ENCODE peak calls at places on chromosomes 1 and 21, in four cellular contexts. M is HAP-1, K is adrenal gland, O is GM23338. C is an unnamed sample.

GRCh38 chr1:199226163-199226562 is 587.3 kb downstream of the PTPRC start:
- DNase-seq in O (no peak), M (no peak), K (no peak), C (no peak)

GRCh38 chr21:42583150-42583991 is 69.7 kb downstream of the SLC37A1 start:
- DNase-seq in K (no peak), O (no peak), M (no peak), C (no peak)

GRCh38 chr1:174968750-174969244 is 30.9 kb upstream of the CACYBP start:
- DNase-seq in M (no peak), O (no peak), K (no peak), C (no peak)

GRCh38 chr1:8379513-8380186 is 61.7 kb downstream of the SLC45A1 start:
- DNase-seq in O (peak; percentile 33), K (no peak), M (no peak), C (no peak)

GRCh38 chr1:86183711-86184252 is 27.2 kb upstream of the COL24A1 start:
- DNase-seq in O (no peak), K (no peak), M (no peak), C (no peak)

GRCh38 chr1:34341896-34342295 is 165.2 kb downstream of the C1orf94 start:
- DNase-seq in M (no peak), O (no peak), K (no peak), C (no peak)

GRCh38 chr1:170305777-170306299 is 160.1 kb downstream of the NTMT2 start:
- DNase-seq in K (no peak), M (no peak), O (no peak), C (no peak)

GRCh38 chr1:34858901-34859441 is 578 bp downstream of the SMIM12 start:
- DNase-seq in M (no peak), O (no peak), K (peak; percentile 83), C (peak; percentile 28)

GRCh38 chr1:200374569-200375312 is 35.1 kb downstream of the ZNF281 start:
- DNase-seq in M (peak; percentile 20), K (no peak), O (no peak), C (no peak)

GRCh38 chr1:208216062-208216461 is 28.1 kb downstream of the PLXNA2 start:
- DNase-seq in O (no peak), M (no peak), K (no peak), C (no peak)

GRCh38 chr1:68196676-68197075 is 35.6 kb downstream of the WLS start:
- DNase-seq in K (no peak), O (no peak), M (no peak), C (no peak)

GRCh38 chr21:35882791-35883240 is 177.5 kb downstream of the SETD4 start:
- DNase-seq in K (no peak), O (peak; percentile 23), M (no peak), C (no peak)

GRCh38 chr1:22275626-22276395 is 132.9 kb upstream of the WNT4 start:
- DNase-seq in K (peak; percentile 48), O (peak; percentile 81), M (peak; percentile 25), C (peak; percentile 25)

GRCh38 chr21:38956791-38957571 is 151.3 kb downstream of the ETS2 start:
- DNase-seq in O (no peak), M (no peak), K (no peak), C (peak; percentile 35)

GRCh38 chr1:186722711-186723309 is 42.6 kb upstream of the PTGS2 start:
- DNase-seq in K (no peak), M (peak; percentile 29), O (peak; percentile 80), C (no peak)

GRCh38 chr1:155173478-155174333 is at the start of gene TRIM46:
- DNase-seq in O (peak; percentile 85), K (peak; percentile 19), M (no peak), C (no peak)

GRCh38 chr21:40466893-40467483 is 380.0 kb downstream of the DSCAM start:
- DNase-seq in O (peak; percentile 32), K (no peak), M (no peak), C (no peak)

GRCh38 chr1:239493736-239494285 is 107.4 kb downstream of the CHRM3 start:
- DNase-seq in O (no peak), M (no peak), K (no peak), C (no peak)

GRCh38 chr1:207711285-207711684 is 40.6 kb upstream of the CD46 start:
- DNase-seq in M (no peak), O (peak; percentile 77), K (no peak), C (no peak)

GRCh38 chr1:180003026-180003695 is 48.6 kb downstream of the CEP350 start:
- DNase-seq in K (no peak), M (no peak), O (no peak), C (no peak)

GRCh38 chr21:37074195-37074510 is 1.1 kb downstream of the TTC3 start:
- DNase-seq in O (peak; percentile 17), K (peak; percentile 48), M (no peak), C (no peak)

GRCh38 chr1:6373961-6374720 is 19.4 kb downstream of the ACOT7 start:
- DNase-seq in O (no peak), K (no peak), M (no peak), C (no peak)

GRCh38 chr1:236835491-236835890 is 40.4 kb downstream of the MTR start:
- DNase-seq in M (no peak), K (no peak), O (no peak), C (no peak)

GRCh38 chr21:25967566-25968438 is 202.8 kb downstream of the APP start:
- DNase-seq in M (no peak), O (no peak), K (no peak), C (no peak)

GRCh38 chr1:85278853-85279314 is 2.5 kb upstream of the BCL10 start:
- DNase-seq in M (no peak), K (peak; percentile 86), O (no peak), C (no peak)

GRCh38 chr1:208208132-208208487 is 36.1 kb downstream of the PLXNA2 start:
- DNase-seq in K (no peak), M (no peak), O (no peak), C (no peak)

GRCh38 chr1:222955964-222956363 is 141.1 kb downstream of the DISP1 start:
- DNase-seq in K (no peak), M (no peak), O (no peak), C (no peak)

GRCh38 chr1:212647004-212647403 is 38.4 kb downstream of the ATF3 start:
- DNase-seq in O (no peak), M (no peak), K (no peak), C (no peak)

GRCh38 chr1:179228783-179229213 is 679 bp downstream of the ABL2 start:
- DNase-seq in O (peak; percentile 78), K (peak; percentile 38), M (peak; percentile 23), C (peak; percentile 23)

GRCh38 chr1:115807723-115808122 is 33.2 kb downstream of the NHLH2 start:
- DNase-seq in K (peak; percentile 66), M (peak; percentile 66), O (peak; percentile 97), C (no peak)

GRCh38 chr1:79255421-79255820 is 248.9 kb upstream of the ADGRL4 start:
- DNase-seq in M (no peak), O (no peak), K (no peak), C (no peak)

GRCh38 chr1:58618303-58618702 is 41.3 kb upstream of the TACSTD2 start:
- DNase-seq in M (no peak), K (peak; percentile 44), O (no peak), C (peak; percentile 54)

GRCh38 chr1:29247044-29247443 is 10.7 kb downstream of the PTPRU start:
- DNase-seq in K (no peak), O (no peak), M (no peak), C (no peak)
- H3K4me1 ChIP-seq in K (no peaks in the 10 kb centered on the region), O (peaks cover 29% of the 10 kb centered on the region), M (peaks cover 8% of the 10 kb centered on the region), C (no peaks in the 10 kb centered on the region)

DNA sequence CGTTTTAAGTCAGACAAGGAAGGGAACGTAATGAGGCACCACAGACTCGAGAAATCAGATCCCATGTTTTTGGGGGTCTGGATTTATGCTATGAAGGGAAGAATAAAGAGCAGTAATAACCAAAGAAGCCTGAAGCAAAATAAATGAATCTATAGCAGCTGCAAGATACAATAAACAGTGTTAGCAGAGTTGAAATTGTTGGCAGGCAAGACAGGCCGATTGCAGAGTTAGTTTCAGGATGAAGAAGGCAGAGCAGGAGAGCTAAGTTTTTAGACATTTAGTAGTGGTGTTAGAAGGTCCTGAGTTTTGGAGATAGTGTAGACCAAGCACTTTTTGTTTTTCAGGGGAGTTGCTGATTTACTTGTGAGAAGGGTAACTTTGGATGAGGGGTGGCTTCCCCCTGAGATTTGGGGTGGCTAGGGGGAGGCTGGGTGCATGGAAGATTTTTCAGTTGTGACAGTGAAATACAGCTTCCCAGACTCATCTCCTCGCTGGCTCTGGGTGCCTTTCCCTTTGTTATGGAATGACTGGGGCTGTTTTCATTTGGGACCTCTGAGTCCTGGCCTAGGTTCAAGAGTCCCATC is 571 bp downstream of the DDR2 start:
- DNase-seq in M (no peak), K (no peak), O (peak; percentile 23), C (peak; percentile 34)
- H3K4me1 ChIP-seq in M (no peaks in the 10 kb centered on the region), K (peaks cover 18% of the 10 kb centered on the region), O (peaks cover 12% of the 10 kb centered on the region), C (peaks cover 3% of the 10 kb centered on the region)

GRCh38 chr1:15262003-15262377 is 15.0 kb downstream of the FHAD1 start:
- DNase-seq in O (no peak), M (no peak), K (no peak), C (no peak)

GRCh38 chr1:15259608-15260007 is 12.6 kb downstream of the FHAD1 start:
- DNase-seq in K (no peak), M (no peak), O (peak; percentile 25), C (no peak)

GRCh38 chr1:15261155-15262002 is 14.4 kb downstream of the FHAD1 start:
- DNase-seq in M (no peak), K (peak; percentile 88), O (peak; percentile 20), C (peak; percentile 20)

GRCh38 chr1:15258828-15259588 is 12.0 kb downstream of the FHAD1 start:
- DNase-seq in M (no peak), O (no peak), K (no peak), C (no peak)

GRCh38 chr1:15260418-15261154 is 13.6 kb downstream of the FHAD1 start:
- DNase-seq in M (no peak), K (peak; percentile 63), O (no peak), C (no peak)
- H3K4me1 ChIP-seq in M (no peaks in the 10 kb centered on the region), K (peaks cover 34% of the 10 kb centered on the region), O (no peaks in the 10 kb centered on the region), C (no peaks in the 10 kb centered on the region)

GRCh38 chr1:61114178-61114870 is 32.0 kb downstream of the NFIA start:
- DNase-seq in K (no peak), O (no peak), M (no peak), C (no peak)

GRCh38 chr1:61117283-61117682 is 34.9 kb downstream of the NFIA start:
- DNase-seq in O (no peak), M (no peak), K (no peak), C (no peak)

GRCh38 chr1:61119085-61119484 is 36.7 kb downstream of the NFIA start:
- DNase-seq in M (no peak), O (no peak), K (no peak), C (no peak)

GRCh38 chr1:61116421-61116820 is 34.1 kb downstream of the NFIA start:
- DNase-seq in K (no peak), M (no peak), O (no peak), C (no peak)

GRCh38 chr1:61115436-61115835 is 33.1 kb downstream of the NFIA start:
- DNase-seq in M (no peak), O (no peak), K (no peak), C (no peak)
- H3K4me1 ChIP-seq in M (peaks cover 40% of the 10 kb centered on the region), O (peaks cover 19% of the 10 kb centered on the region), K (peaks cover 60% of the 10 kb centered on the region), C (no peaks in the 10 kb centered on the region)

C was measured in uterus.